ENCODE peak calls at places on chromosomes 7 and 10, in six cellular contexts. One of them, this sample, is unnamed.

GRCh38 chr10:109899578-109900355 is 23.5 kb downstream of the XPNPEP1 start:
- DNase-seq in IMR-90: peak
- DNase-seq in mesenchymal stem cell: no peak
- DNase-seq in H9: peak
- DNase-seq in neuronal stem cell: no peak
- DNase-seq in H1: no peak
- DNase-seq in this sample: no peak

GRCh38 chr10:91576096-91576545 is 56.8 kb downstream of the PPP1R3C start:
- DNase-seq in H9: no peak
- DNase-seq in mesenchymal stem cell: no peak
- DNase-seq in IMR-90: peak
- DNase-seq in H1: no peak
- DNase-seq in neuronal stem cell: no peak
- DNase-seq in this sample: no peak

GRCh38 chr10:3775671-3776551 is 9.1 kb downstream of the KLF6 start:
- DNase-seq in H1: peak
- DNase-seq in neuronal stem cell: no peak
- DNase-seq in IMR-90: peak
- DNase-seq in mesenchymal stem cell: peak
- DNase-seq in H9: peak
- DNase-seq in this sample: peak

GRCh38 chr10:95375418-95375817 is 84.6 kb upstream of the PDLIM1 start:
- DNase-seq in neuronal stem cell: no peak
- DNase-seq in IMR-90: no peak
- DNase-seq in H9: no peak
- DNase-seq in H1: no peak
- DNase-seq in mesenchymal stem cell: no peak
- DNase-seq in this sample: no peak

GRCh38 chr7:87445897-87446296 is 29.6 kb downstream of the ABCB4 start:
- DNase-seq in IMR-90: no peak
- DNase-seq in neuronal stem cell: no peak
- DNase-seq in H1: no peak
- DNase-seq in H9: no peak
- DNase-seq in mesenchymal stem cell: no peak
- DNase-seq in this sample: no peak

GRCh38 chr10:49324711-49325110 is 25.7 kb downstream of the C10orf71 start:
- DNase-seq in IMR-90: no peak
- DNase-seq in H9: peak
- DNase-seq in mesenchymal stem cell: no peak
- DNase-seq in H1: no peak
- DNase-seq in neuronal stem cell: no peak
- DNase-seq in this sample: no peak

GRCh38 chr10:119006451-119007210 is 22.9 kb upstream of the NANOS1 start:
- DNase-seq in IMR-90: peak
- DNase-seq in H1: no peak
- DNase-seq in H9: no peak
- DNase-seq in neuronal stem cell: no peak
- DNase-seq in mesenchymal stem cell: peak
- DNase-seq in this sample: peak

GRCh38 chr7:15305002-15305600 is 256.7 kb downstream of the AGMO start:
- DNase-seq in H1: no peak
- DNase-seq in mesenchymal stem cell: peak
- DNase-seq in neuronal stem cell: peak
- DNase-seq in H9: peak
- DNase-seq in IMR-90: peak
- DNase-seq in this sample: peak

GRCh38 chr10:108956149-108956548 is 967.2 kb downstream of the XPNPEP1 start:
- DNase-seq in neuronal stem cell: no peak
- DNase-seq in IMR-90: no peak
- DNase-seq in H9: no peak
- DNase-seq in H1: no peak
- DNase-seq in mesenchymal stem cell: no peak
- DNase-seq in this sample: no peak

GRCh38 chr7:94154182-94154581 is 150.0 kb upstream of the BET1 start:
- DNase-seq in neuronal stem cell: no peak
- DNase-seq in IMR-90: no peak
- DNase-seq in mesenchymal stem cell: no peak
- DNase-seq in H9: no peak
- DNase-seq in H1: no peak
- DNase-seq in this sample: no peak

GRCh38 chr7:80918909-80919721 is at the start of gene SEMA3C:
- DNase-seq in neuronal stem cell: peak
- DNase-seq in H1: peak
- DNase-seq in IMR-90: peak
- DNase-seq in mesenchymal stem cell: peak
- DNase-seq in H9: peak
- DNase-seq in this sample: peak

GRCh38 chr7:55522268-55522902 is 49.9 kb downstream of the VOPP1 start:
- DNase-seq in IMR-90: no peak
- DNase-seq in mesenchymal stem cell: no peak
- DNase-seq in H1: no peak
- DNase-seq in H9: no peak
- DNase-seq in neuronal stem cell: no peak
- DNase-seq in this sample: no peak

GRCh38 chr10:90777614-90778013 is 80.2 kb downstream of the HTR7 start:
- DNase-seq in mesenchymal stem cell: no peak
- DNase-seq in neuronal stem cell: no peak
- DNase-seq in H1: no peak
- DNase-seq in IMR-90: no peak
- DNase-seq in H9: no peak
- DNase-seq in this sample: no peak

GRCh38 chr10:86372119-86372784 is 5.7 kb upstream of the GRID1 start:
- DNase-seq in H9: no peak
- DNase-seq in H1: peak
- DNase-seq in neuronal stem cell: no peak
- DNase-seq in IMR-90: no peak
- DNase-seq in mesenchymal stem cell: no peak
- DNase-seq in this sample: no peak

GRCh38 chr10:58066126-58066525 is 201.6 kb downstream of the IPMK start:
- DNase-seq in mesenchymal stem cell: no peak
- DNase-seq in IMR-90: no peak
- DNase-seq in H9: no peak
- DNase-seq in neuronal stem cell: no peak
- DNase-seq in H1: no peak
- DNase-seq in this sample: no peak

GRCh38 chr7:2477447-2478386 is 1.5 kb upstream of the GRIFIN start:
- DNase-seq in mesenchymal stem cell: peak
- DNase-seq in H1: peak
- DNase-seq in neuronal stem cell: no peak
- DNase-seq in H9: peak
- DNase-seq in IMR-90: peak
- DNase-seq in this sample: no peak

GRCh38 chr7:46953008-46953407 is 628.9 kb downstream of the TNS3 start:
- DNase-seq in mesenchymal stem cell: no peak
- DNase-seq in IMR-90: no peak
- DNase-seq in neuronal stem cell: no peak
- DNase-seq in H1: no peak
- DNase-seq in H9: no peak
- DNase-seq in this sample: no peak

GRCh38 chr7:46957195-46957594 is 624.7 kb downstream of the TNS3 start:
- DNase-seq in H1: no peak
- DNase-seq in neuronal stem cell: no peak
- DNase-seq in IMR-90: no peak
- DNase-seq in mesenchymal stem cell: no peak
- DNase-seq in H9: no peak
- DNase-seq in this sample: no peak

GRCh38 chr7:46960974-46961373 is 620.9 kb downstream of the TNS3 start:
- DNase-seq in neuronal stem cell: no peak
- DNase-seq in mesenchymal stem cell: peak
- DNase-seq in H1: no peak
- DNase-seq in H9: no peak
- DNase-seq in IMR-90: no peak
- DNase-seq in this sample: no peak

GRCh38 chr7:46955526-46955925 is 626.4 kb downstream of the TNS3 start:
- DNase-seq in H1: no peak
- DNase-seq in mesenchymal stem cell: no peak
- DNase-seq in neuronal stem cell: no peak
- DNase-seq in H9: no peak
- DNase-seq in IMR-90: no peak
- DNase-seq in this sample: no peak
- H4K8ac ChIP-seq in H1: no peak
- H4K8ac ChIP-seq in mesenchymal stem cell: no peak
- H4K8ac ChIP-seq in neuronal stem cell: no peak
- H4K8ac ChIP-seq in H9: no peak
- H4K8ac ChIP-seq in IMR-90: no peak
- H4K8ac ChIP-seq in this sample: no peak

DNA sequence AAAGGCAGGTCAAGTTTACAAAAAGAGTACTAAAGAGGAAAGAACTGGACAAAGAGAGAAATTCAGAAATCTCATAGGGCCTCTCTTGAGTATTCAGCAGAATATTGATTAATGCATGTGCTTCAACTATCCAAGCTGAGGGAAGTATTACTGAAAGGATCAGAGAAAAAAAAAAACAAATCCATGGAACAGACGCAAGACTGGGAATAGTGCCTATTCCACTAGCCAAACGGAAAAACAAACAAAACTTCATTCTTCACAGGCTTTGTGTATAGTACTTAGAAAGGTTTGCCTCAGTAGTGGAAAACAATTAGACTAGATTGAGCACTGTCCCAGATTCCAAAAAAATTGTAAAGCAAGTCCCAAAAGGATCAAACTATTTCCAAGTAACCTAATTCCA is 106.2 kb downstream of the TFEC start:
- DNase-seq in H1: no peak
- DNase-seq in mesenchymal stem cell: no peak
- DNase-seq in H9: no peak
- DNase-seq in neuronal stem cell: no peak
- DNase-seq in IMR-90: no peak
- DNase-seq in this sample: no peak
- H4K8ac ChIP-seq in H1: no peak
- H4K8ac ChIP-seq in mesenchymal stem cell: no peak
- H4K8ac ChIP-seq in H9: no peak
- H4K8ac ChIP-seq in neuronal stem cell: no peak
- H4K8ac ChIP-seq in IMR-90: no peak
- H4K8ac ChIP-seq in this sample: no peak

GRCh38 chr10:21364196-21365114 is 161.0 kb downstream of the SKIDA1 start:
- DNase-seq in H9: peak
- DNase-seq in H1: peak
- DNase-seq in IMR-90: peak
- DNase-seq in neuronal stem cell: peak
- DNase-seq in mesenchymal stem cell: peak
- DNase-seq in this sample: peak
- H4K8ac ChIP-seq in H9: no peak
- H4K8ac ChIP-seq in H1: no peak
- H4K8ac ChIP-seq in IMR-90: no peak
- H4K8ac ChIP-seq in neuronal stem cell: no peak
- H4K8ac ChIP-seq in mesenchymal stem cell: no peak
- H4K8ac ChIP-seq in this sample: no peak

DNA sequence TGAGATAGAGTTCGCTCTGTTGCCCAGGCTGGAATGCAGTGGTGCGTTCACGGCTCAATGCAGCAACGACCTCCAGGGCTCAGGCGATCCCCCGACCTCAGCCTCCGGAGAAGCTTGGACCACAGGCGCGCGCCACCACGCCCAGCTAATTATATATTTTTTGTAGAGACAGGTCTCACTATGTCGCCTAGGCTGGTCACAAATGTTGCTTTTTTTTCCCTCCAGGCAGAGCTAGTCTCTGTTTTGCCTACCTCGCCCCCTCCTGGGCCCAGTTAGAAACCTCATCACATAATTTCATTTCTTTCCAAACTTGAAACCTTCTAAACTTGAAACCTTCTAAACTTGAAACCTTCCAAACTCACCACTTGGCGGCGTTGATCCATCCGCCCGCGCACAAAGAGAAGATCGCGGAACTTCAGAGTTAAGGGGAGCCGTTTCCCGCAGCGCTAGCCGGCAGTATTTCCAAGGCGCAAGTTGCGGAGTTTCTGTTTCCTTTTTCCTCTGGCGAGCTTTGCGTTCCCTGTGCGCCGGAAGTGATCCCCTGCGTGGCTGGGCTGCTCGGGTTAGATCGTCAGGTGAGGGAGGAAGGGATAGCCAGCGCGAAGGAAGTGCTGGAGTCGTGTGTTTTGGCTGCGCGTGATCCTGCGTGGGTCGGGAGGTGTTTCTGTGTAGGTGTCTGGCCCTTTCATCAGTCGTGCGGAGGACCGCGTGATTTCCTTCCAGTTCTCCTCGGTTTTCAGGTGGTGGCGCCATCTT is at the start of gene SSBP1:
- DNase-seq in IMR-90: peak
- DNase-seq in H1: peak
- DNase-seq in mesenchymal stem cell: peak
- DNase-seq in H9: peak
- DNase-seq in neuronal stem cell: peak
- DNase-seq in this sample: peak
- H4K8ac ChIP-seq in IMR-90: peak
- H4K8ac ChIP-seq in H1: peak
- H4K8ac ChIP-seq in mesenchymal stem cell: peak
- H4K8ac ChIP-seq in H9: no peak
- H4K8ac ChIP-seq in neuronal stem cell: no peak
- H4K8ac ChIP-seq in this sample: peak

DNA sequence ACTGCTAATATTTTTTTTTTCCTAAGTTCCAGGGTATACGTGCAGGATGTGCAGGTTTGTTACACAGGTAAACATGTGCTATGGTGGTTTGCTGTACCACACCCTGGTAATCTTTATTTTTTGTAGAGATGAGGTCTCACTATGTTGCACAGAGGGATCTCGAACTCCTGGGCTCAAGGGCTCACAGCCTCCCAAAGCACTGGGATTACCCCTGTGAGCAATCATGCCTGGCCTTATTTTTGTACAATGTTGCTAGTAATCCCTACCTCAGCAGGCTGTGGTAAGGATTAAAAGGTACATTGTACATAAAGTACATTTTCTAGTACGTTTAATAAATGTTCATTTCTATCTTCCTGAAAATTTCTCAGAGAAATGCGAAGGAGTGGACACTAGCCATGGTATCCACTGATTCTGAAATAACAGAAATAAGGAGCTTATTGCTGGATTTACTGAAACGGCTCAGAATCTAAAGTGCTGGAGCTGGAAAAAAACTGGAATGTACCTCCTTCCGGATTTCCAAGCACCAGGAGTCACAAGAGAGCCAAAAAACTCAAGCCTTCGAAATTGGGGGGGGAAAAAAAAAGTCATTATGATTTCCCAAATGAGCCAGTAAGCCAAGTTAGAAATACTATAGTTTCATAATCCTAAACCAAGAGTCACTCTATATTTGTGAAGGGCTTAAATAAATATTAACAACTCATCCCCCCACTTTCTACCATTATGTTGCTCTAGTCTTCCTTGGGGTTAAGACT is 69.6 kb downstream of the NT5C2 start:
- DNase-seq in mesenchymal stem cell: no peak
- DNase-seq in IMR-90: no peak
- DNase-seq in neuronal stem cell: no peak
- DNase-seq in H1: no peak
- DNase-seq in H9: no peak
- DNase-seq in this sample: no peak
- H4K8ac ChIP-seq in mesenchymal stem cell: no peak
- H4K8ac ChIP-seq in IMR-90: no peak
- H4K8ac ChIP-seq in neuronal stem cell: no peak
- H4K8ac ChIP-seq in H1: no peak
- H4K8ac ChIP-seq in H9: no peak
- H4K8ac ChIP-seq in this sample: no peak

GRCh38 chr10:88386878-88387773 is 196.0 kb downstream of the RNLS start:
- DNase-seq in H9: peak
- DNase-seq in H1: no peak
- DNase-seq in neuronal stem cell: peak
- DNase-seq in IMR-90: peak
- DNase-seq in mesenchymal stem cell: peak
- DNase-seq in this sample: no peak
- H4K8ac ChIP-seq in H9: no peak
- H4K8ac ChIP-seq in H1: no peak
- H4K8ac ChIP-seq in neuronal stem cell: no peak
- H4K8ac ChIP-seq in IMR-90: no peak
- H4K8ac ChIP-seq in mesenchymal stem cell: no peak
- H4K8ac ChIP-seq in this sample: no peak